ENCODE peak calls at places on chromosomes 6 and 20, in four cellular contexts. One of them, this sample, is unnamed.

GRCh38 chr20:45919536-45919933 is 7.6 kb upstream of the PLTP start:
- DNase-seq in Daoy: peak
- DNase-seq in ELF-1: no peak
- DNase-seq in cerebellum: no peak
- DNase-seq in this sample: no peak

GRCh38 chr6:23547851-23548250 is 578.2 kb upstream of the NRSN1 start:
- DNase-seq in Daoy: no peak
- DNase-seq in ELF-1: peak
- DNase-seq in cerebellum: no peak
- DNase-seq in this sample: no peak

GRCh38 chr6:109527989-109528388 is 45.0 kb upstream of the ZBTB24 start:
- DNase-seq in Daoy: peak
- DNase-seq in ELF-1: peak
- DNase-seq in cerebellum: no peak
- DNase-seq in this sample: no peak

GRCh38 chr6:104601008-104601745 is 258.5 kb downstream of the HACE1 start:
- DNase-seq in Daoy: no peak
- DNase-seq in ELF-1: no peak
- DNase-seq in cerebellum: no peak
- DNase-seq in this sample: no peak

GRCh38 chr6:34630040-34630439 is 66.5 kb downstream of the ILRUN start:
- DNase-seq in Daoy: peak
- DNase-seq in ELF-1: no peak
- DNase-seq in cerebellum: no peak
- DNase-seq in this sample: peak

GRCh38 chr6:40274058-40274457 is 313.1 kb downstream of the LRFN2 start:
- DNase-seq in Daoy: no peak
- DNase-seq in ELF-1: no peak
- DNase-seq in cerebellum: no peak
- DNase-seq in this sample: no peak

GRCh38 chr20:50420380-50420779 is 89.8 kb upstream of the PTPN1 start:
- DNase-seq in Daoy: no peak
- DNase-seq in ELF-1: no peak
- DNase-seq in cerebellum: no peak
- DNase-seq in this sample: no peak

GRCh38 chr20:54221996-54222890 is 14.4 kb downstream of the PFDN4 start:
- DNase-seq in Daoy: no peak
- DNase-seq in ELF-1: no peak
- DNase-seq in cerebellum: no peak
- DNase-seq in this sample: no peak

GRCh38 chr6:24188571-24188970 is 62.6 kb downstream of the NRSN1 start:
- DNase-seq in Daoy: no peak
- DNase-seq in ELF-1: no peak
- DNase-seq in cerebellum: no peak
- DNase-seq in this sample: no peak

GRCh38 chr6:7523922-7524321 is 17.5 kb upstream of the DSP start:
- DNase-seq in Daoy: no peak
- DNase-seq in ELF-1: no peak
- DNase-seq in cerebellum: no peak
- DNase-seq in this sample: no peak

GRCh38 chr6:22800451-22800850 is 231.1 kb downstream of the HDGFL1 start:
- DNase-seq in Daoy: no peak
- DNase-seq in ELF-1: no peak
- DNase-seq in cerebellum: no peak
- DNase-seq in this sample: no peak

GRCh38 chr6:129342243-129342642 is 367.7 kb downstream of the ARHGAP18 start:
- DNase-seq in Daoy: no peak
- DNase-seq in ELF-1: no peak
- DNase-seq in cerebellum: no peak
- DNase-seq in this sample: no peak

GRCh38 chr20:36606171-36607116 is 865 bp downstream of the RAB5IF start:
- DNase-seq in Daoy: peak
- DNase-seq in ELF-1: peak
- DNase-seq in cerebellum: no peak
- DNase-seq in this sample: peak

GRCh38 chr20:42556575-42556974 is 633.1 kb downstream of the PTPRT start:
- DNase-seq in Daoy: no peak
- DNase-seq in ELF-1: no peak
- DNase-seq in cerebellum: no peak
- DNase-seq in this sample: no peak

GRCh38 chr6:124955108-124955851 is 7.0 kb upstream of the RNF217 start:
- DNase-seq in Daoy: no peak
- DNase-seq in ELF-1: peak
- DNase-seq in cerebellum: no peak
- DNase-seq in this sample: no peak

GRCh38 chr20:50130995-50131394 is 18.0 kb upstream of the UBE2V1 start:
- DNase-seq in Daoy: no peak
- DNase-seq in ELF-1: no peak
- DNase-seq in cerebellum: no peak
- DNase-seq in this sample: no peak

GRCh38 chr6:41846666-41847237 is 48.4 kb downstream of the USP49 start:
- DNase-seq in Daoy: peak
- DNase-seq in ELF-1: peak
- DNase-seq in cerebellum: peak
- DNase-seq in this sample: peak

GRCh38 chr6:20811112-20811746 is 277.0 kb downstream of the CDKAL1 start:
- DNase-seq in Daoy: peak
- DNase-seq in ELF-1: peak
- DNase-seq in cerebellum: no peak
- DNase-seq in this sample: peak

GRCh38 chr6:37717836-37718251 is 20.2 kb upstream of the MDGA1 start:
- DNase-seq in Daoy: no peak
- DNase-seq in ELF-1: no peak
- DNase-seq in cerebellum: no peak
- DNase-seq in this sample: no peak

GRCh38 chr6:107153061-107153460 is 37.7 kb upstream of the BEND3 start:
- DNase-seq in Daoy: no peak
- DNase-seq in ELF-1: no peak
- DNase-seq in cerebellum: no peak
- DNase-seq in this sample: no peak

GRCh38 chr6:24721461-24722215 is 2.7 kb upstream of the C6orf62 start:
- DNase-seq in Daoy: no peak
- DNase-seq in ELF-1: no peak
- DNase-seq in cerebellum: peak
- DNase-seq in this sample: no peak

GRCh38 chr20:44532981-44533331 is 11.1 kb upstream of the SERINC3 start:
- DNase-seq in Daoy: peak
- DNase-seq in ELF-1: no peak
- DNase-seq in cerebellum: no peak
- DNase-seq in this sample: peak

GRCh38 chr6:27814665-27815424 is 97.4 kb downstream of the OR2B2 start:
- DNase-seq in Daoy: no peak
- DNase-seq in ELF-1: peak
- DNase-seq in cerebellum: peak
- DNase-seq in this sample: peak

GRCh38 chr20:58709703-58710039 is 17.1 kb downstream of the NPEPL1 start:
- DNase-seq in Daoy: no peak
- DNase-seq in ELF-1: no peak
- DNase-seq in cerebellum: no peak
- DNase-seq in this sample: no peak

GRCh38 chr20:37406010-37406998 is 60.4 kb downstream of the SRC start:
- DNase-seq in Daoy: peak
- DNase-seq in ELF-1: peak
- DNase-seq in cerebellum: peak
- DNase-seq in this sample: peak

GRCh38 chr6:104736545-104736944 is 123.2 kb downstream of the HACE1 start:
- DNase-seq in Daoy: no peak
- DNase-seq in ELF-1: no peak
- DNase-seq in cerebellum: no peak
- DNase-seq in this sample: no peak

GRCh38 chr6:15020114-15020770 is 225.6 kb upstream of the JARID2 start:
- DNase-seq in Daoy: no peak
- DNase-seq in ELF-1: no peak
- DNase-seq in cerebellum: no peak
- DNase-seq in this sample: no peak

GRCh38 chr6:157080986-157081391 is 242.3 kb downstream of the TMEM242 start:
- DNase-seq in Daoy: no peak
- DNase-seq in ELF-1: no peak
- DNase-seq in cerebellum: no peak
- DNase-seq in this sample: no peak

GRCh38 chr6:107819976-107820551 is 4.0 kb downstream of the SCML4 start:
- DNase-seq in Daoy: no peak
- DNase-seq in ELF-1: peak
- DNase-seq in cerebellum: peak
- DNase-seq in this sample: no peak

This sample was measured in RCC 7860.